ENCODE peak calls at places on chromosome 20, in five cellular contexts. N is HepG2, X is H1, B is K562, D is GM12878. I is an unnamed sample.

GRCh38 chr20:15638781-15639180 is 934.5 kb downstream of the KIF16B start:
- DNase-seq in N (no peak), D (no peak), X (no peak), B (no peak), I (no peak)

GRCh38 chr20:46267108-46267820 is 41.0 kb downstream of the CDH22 start:
- DNase-seq in D (no peak), X (no peak), B (no peak), N (no peak), I (no peak)

GRCh38 chr20:17169575-17170136 is 57.2 kb upstream of the PCSK2 start:
- DNase-seq in D (no peak), X (no peak), B (no peak), N (peak; percentile 25), I (no peak)

GRCh38 chr20:33172781-33173180 is 4.8 kb downstream of the BPIFA2 start:
- DNase-seq in D (no peak), B (no peak), N (no peak), X (no peak), I (no peak)

GRCh38 chr20:25061103-25061799 is 3.3 kb upstream of the ACSS1 start:
- DNase-seq in X (no peak), B (no peak), D (no peak), N (peak; percentile 72), I (no peak)

GRCh38 chr20:31485450-31486339 is 10.6 kb downstream of the REM1 start:
- DNase-seq in B (peak; percentile 34), X (no peak), D (no peak), N (no peak), I (peak; percentile 80)

GRCh38 chr20:32792316-32792715 is 27.4 kb upstream of the MAPRE1 start:
- DNase-seq in N (peak; percentile 75), D (peak; percentile 53), X (no peak), B (no peak), I (peak; percentile 56)

GRCh38 chr20:37223053-37223452 is 38.6 kb downstream of the GHRH start:
- DNase-seq in X (no peak), B (peak; percentile 33), D (no peak), N (no peak), I (no peak)

GRCh38 chr20:17655286-17655651 is 26.8 kb downstream of the RRBP1 start:
- DNase-seq in N (no peak), B (no peak), D (no peak), X (no peak), I (peak; percentile 50)

GRCh38 chr20:63553251-63553932 is 567 bp upstream of the FNDC11 start:
- DNase-seq in X (peak; percentile 92), N (peak; percentile 40), B (peak; percentile 91), D (peak; percentile 35), I (peak; percentile 93)

GRCh38 chr20:63688234-63689045 is 8.0 kb upstream of the TNFRSF6B start:
- DNase-seq in X (no peak), N (no peak), B (no peak), D (no peak), I (no peak)

GRCh38 chr20:11218035-11218680 is 544.4 kb upstream of the JAG1 start:
- DNase-seq in D (no peak), N (no peak), X (no peak), B (no peak), I (no peak)
- H3K27ac ChIP-seq in D (no peak overlapping the region), N (no peak overlapping the region), X (no peak overlapping the region), B (no peak overlapping the region), I (no peak overlapping the region)

DNA sequence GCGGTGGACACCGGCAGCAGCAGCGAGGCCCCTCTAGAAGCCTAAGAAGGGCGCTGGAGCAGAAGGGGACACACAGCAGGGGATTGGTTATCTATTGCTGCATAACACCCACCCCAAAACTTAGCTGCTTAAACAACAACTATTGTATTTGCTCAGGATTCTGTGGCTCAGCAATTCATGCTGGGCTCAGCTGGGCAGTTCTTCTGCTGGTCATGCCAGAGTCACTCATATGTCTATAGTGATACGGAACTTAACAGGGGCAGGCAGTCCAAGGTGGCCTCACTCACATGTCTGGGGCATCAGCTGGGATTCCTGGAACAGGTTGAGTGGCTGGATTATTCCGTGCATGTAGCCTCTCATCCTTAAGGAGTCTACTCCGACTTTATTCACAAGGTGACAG is 17.6 kb upstream of the PPP1R16B start:
- DNase-seq in N (no peak), B (no peak), D (no peak), X (no peak), I (no peak)
- TF ChIP-seq CREB1 in N (no peak), B (no peak), D (no peak), X (no peak), I (no peak)

GRCh38 chr20:42981258-42981657 is 208.4 kb downstream of the PTPRT start:
- DNase-seq in D (no peak), B (no peak), X (no peak), N (no peak), I (no peak)
- H3K27me3 ChIP-seq in D (no peaks in the 10 kb centered on the region), B (no peaks in the 10 kb centered on the region), X (no peaks in the 10 kb centered on the region), N (no peaks in the 10 kb centered on the region), I (no peaks in the 10 kb centered on the region)

GRCh38 chr20:49825521-49826033 is 12.9 kb downstream of the SLC9A8 start:
- DNase-seq in X (no peak), B (no peak), N (peak; percentile 51), D (no peak), I (no peak)
- H3K27ac ChIP-seq in X (no peak overlapping the region), B (no peak overlapping the region), N (no peak overlapping the region), D (no peak overlapping the region), I (no peak overlapping the region)

GRCh38 chr20:3080939-3081388 is 3.6 kb downstream of the AVP start:
- DNase-seq in B (no peak), X (no peak), D (no peak), N (no peak), I (no peak)
- TF ChIP-seq CREB1 in B (no peak), X (no peak), D (no peak), N (no peak), I (no peak)

GRCh38 chr20:61523145-61523544 is 271.1 kb downstream of the CDH4 start:
- DNase-seq in B (no peak), X (no peak), D (no peak), N (no peak), I (no peak)
- H3K27me3 ChIP-seq in B (no peaks in the 10 kb centered on the region), X (no peaks in the 10 kb centered on the region), D (no peaks in the 10 kb centered on the region), N (peaks cover 4% of the 10 kb centered on the region), I (no peaks in the 10 kb centered on the region)

DNA sequence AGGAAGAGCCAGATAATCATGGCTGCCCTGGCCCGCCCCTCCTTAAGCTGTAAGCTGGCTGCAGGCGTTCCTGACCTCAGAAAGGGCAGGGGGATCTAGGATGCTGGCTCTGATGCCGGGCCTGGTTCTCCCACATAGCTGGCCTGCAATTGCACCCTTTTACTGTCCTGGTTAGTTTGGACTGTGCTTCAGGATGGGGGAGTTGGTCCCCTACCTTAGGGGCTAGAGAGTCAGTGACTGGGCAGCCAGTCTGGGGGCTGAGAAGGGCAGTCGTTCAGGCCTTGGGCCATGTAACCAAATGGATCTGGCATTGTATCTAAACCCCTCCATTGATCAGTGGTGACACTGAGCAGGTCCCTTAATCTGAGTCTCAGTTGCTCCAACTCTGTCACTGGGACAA is 40.7 kb downstream of the TGM3 start:
- DNase-seq in N (no peak), X (no peak), B (no peak), D (no peak), I (no peak)
- H3K27ac ChIP-seq in N (no peak overlapping the region), X (no peak overlapping the region), B (no peak overlapping the region), D (no peak overlapping the region), I (no peak overlapping the region)

DNA sequence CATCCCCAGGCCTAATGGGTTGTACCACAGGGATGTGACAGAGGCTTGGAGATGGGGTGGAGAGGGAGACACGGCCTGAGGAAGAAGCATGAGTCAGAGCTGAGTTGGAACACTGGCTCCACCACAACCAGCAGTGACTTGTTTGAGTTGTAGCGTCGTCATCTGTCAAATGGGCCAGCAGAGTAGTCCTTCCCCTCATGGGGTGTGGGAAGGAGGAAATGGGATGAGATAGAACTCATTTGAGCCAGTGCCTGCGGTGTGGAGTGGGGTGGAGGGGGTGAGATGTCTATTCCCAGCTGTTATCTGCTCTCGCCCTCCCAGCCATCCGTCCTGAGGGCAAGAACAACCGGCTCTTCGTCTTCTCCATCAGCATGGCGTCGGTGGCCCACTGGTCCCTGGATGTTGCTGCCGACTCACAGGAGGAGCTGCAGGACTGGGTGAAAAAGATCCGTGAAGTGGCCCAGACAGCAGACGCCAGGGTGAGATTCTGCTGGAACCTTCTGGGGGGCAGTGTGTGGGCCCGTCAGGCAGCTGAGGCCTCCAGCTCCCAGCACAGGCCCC is 32.5 kb downstream of the PLCG1 start:
- DNase-seq in N (no peak), D (no peak), B (no peak), X (no peak), I (no peak)
- TF ChIP-seq CREB1 in N (no peak), D (no peak), B (no peak), X (no peak), I (no peak)